ENCODE peak calls at places on chromosome 21, in seven cellular contexts. One of them, this sample, is unnamed.

GRCh38 chr21:35172231-35172630 is 123.1 kb upstream of the RUNX1 start:
- DNase-seq in naive thymus-derived CD4-positive, alpha-beta T cell: peak
- DNase-seq in H7: no peak
- DNase-seq in pancreas: no peak
- DNase-seq in AG10803: no peak
- DNase-seq in foreskin fibroblast: no peak
- DNase-seq in PC-9: no peak
- DNase-seq in this sample: no peak

GRCh38 chr21:46622226-46622625 is 13.2 kb upstream of the PRMT2 start:
- DNase-seq in naive thymus-derived CD4-positive, alpha-beta T cell: peak
- DNase-seq in H7: peak
- DNase-seq in pancreas: no peak
- DNase-seq in AG10803: no peak
- DNase-seq in foreskin fibroblast: no peak
- DNase-seq in PC-9: no peak
- DNase-seq in this sample: no peak

GRCh38 chr21:26852422-26852821 is 7.2 kb upstream of the ADAMTS1 start:
- DNase-seq in naive thymus-derived CD4-positive, alpha-beta T cell: no peak
- DNase-seq in H7: no peak
- DNase-seq in pancreas: no peak
- DNase-seq in AG10803: no peak
- DNase-seq in foreskin fibroblast: no peak
- DNase-seq in PC-9: no peak
- DNase-seq in this sample: no peak

GRCh38 chr21:41745971-41746743 is 20.7 kb downstream of the RIPK4 start:
- DNase-seq in naive thymus-derived CD4-positive, alpha-beta T cell: no peak
- DNase-seq in H7: peak
- DNase-seq in pancreas: no peak
- DNase-seq in AG10803: no peak
- DNase-seq in foreskin fibroblast: no peak
- DNase-seq in PC-9: no peak
- DNase-seq in this sample: no peak

GRCh38 chr21:39721885-39722284 is 23.1 kb upstream of the IGSF5 start:
- DNase-seq in naive thymus-derived CD4-positive, alpha-beta T cell: no peak
- DNase-seq in H7: no peak
- DNase-seq in pancreas: no peak
- DNase-seq in AG10803: no peak
- DNase-seq in foreskin fibroblast: no peak
- DNase-seq in PC-9: no peak
- DNase-seq in this sample: no peak

GRCh38 chr21:33546076-33546475 is 3.2 kb downstream of the SON start:
- DNase-seq in naive thymus-derived CD4-positive, alpha-beta T cell: no peak
- DNase-seq in H7: no peak
- DNase-seq in pancreas: no peak
- DNase-seq in AG10803: no peak
- DNase-seq in foreskin fibroblast: no peak
- DNase-seq in PC-9: no peak
- DNase-seq in this sample: no peak

GRCh38 chr21:46284077-46284644 is 1.2 kb downstream of the MCM3AP start:
- DNase-seq in naive thymus-derived CD4-positive, alpha-beta T cell: no peak
- DNase-seq in H7: peak
- DNase-seq in pancreas: no peak
- DNase-seq in AG10803: no peak
- DNase-seq in foreskin fibroblast: no peak
- DNase-seq in PC-9: no peak
- DNase-seq in this sample: peak

GRCh38 chr21:42010507-42011493 is 640 bp upstream of the ZBTB21 start:
- DNase-seq in naive thymus-derived CD4-positive, alpha-beta T cell: peak
- DNase-seq in H7: peak
- DNase-seq in pancreas: no peak
- DNase-seq in AG10803: peak
- DNase-seq in foreskin fibroblast: peak
- DNase-seq in PC-9: no peak
- DNase-seq in this sample: no peak

GRCh38 chr21:30434033-30434631 is 4.1 kb downstream of the KRTAP13-4 start:
- DNase-seq in naive thymus-derived CD4-positive, alpha-beta T cell: no peak
- DNase-seq in H7: peak
- DNase-seq in pancreas: no peak
- DNase-seq in AG10803: peak
- DNase-seq in foreskin fibroblast: peak
- DNase-seq in PC-9: no peak
- DNase-seq in this sample: no peak

GRCh38 chr21:46347203-46347550 is 23.2 kb downstream of the PCNT start:
- DNase-seq in naive thymus-derived CD4-positive, alpha-beta T cell: no peak
- DNase-seq in H7: no peak
- DNase-seq in pancreas: no peak
- DNase-seq in AG10803: no peak
- DNase-seq in foreskin fibroblast: no peak
- DNase-seq in PC-9: no peak
- DNase-seq in this sample: no peak

DNA sequence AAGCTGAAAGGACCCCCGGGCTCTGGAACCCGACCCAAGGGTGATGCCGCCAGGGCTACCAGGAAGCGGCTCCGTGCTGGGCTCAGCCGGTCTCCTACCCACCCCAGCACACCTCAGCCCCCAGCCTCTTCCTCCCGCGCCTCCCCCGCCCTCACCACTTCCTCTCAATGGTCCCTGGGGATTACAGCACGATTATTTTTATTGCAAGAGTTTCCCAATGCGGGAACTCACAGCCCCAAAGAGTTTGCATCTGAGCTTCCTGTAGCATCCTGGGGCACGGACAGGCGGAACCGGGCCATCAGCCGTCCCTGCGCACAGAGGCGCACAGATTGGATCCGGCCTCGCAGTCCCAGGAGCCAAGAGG is 8.7 kb upstream of the SLX9 start:
- DNase-seq in naive thymus-derived CD4-positive, alpha-beta T cell: no peak
- DNase-seq in H7: peak
- DNase-seq in pancreas: no peak
- DNase-seq in AG10803: peak
- DNase-seq in foreskin fibroblast: peak
- DNase-seq in PC-9: no peak
- DNase-seq in this sample: no peak
- H3K4me3 ChIP-seq in naive thymus-derived CD4-positive, alpha-beta T cell: peak
- H3K4me3 ChIP-seq in H7: peak
- H3K4me3 ChIP-seq in pancreas: no peak
- H3K4me3 ChIP-seq in AG10803: peak
- H3K4me3 ChIP-seq in foreskin fibroblast: no peak
- H3K4me3 ChIP-seq in PC-9: no peak
- H3K4me3 ChIP-seq in this sample: no peak

GRCh38 chr21:29135481-29135880 is 5.0 kb downstream of the MAP3K7CL start:
- DNase-seq in naive thymus-derived CD4-positive, alpha-beta T cell: no peak
- DNase-seq in H7: no peak
- DNase-seq in pancreas: no peak
- DNase-seq in AG10803: no peak
- DNase-seq in foreskin fibroblast: peak
- DNase-seq in PC-9: no peak
- DNase-seq in this sample: no peak

GRCh38 chr21:29133241-29133640 is 2.8 kb downstream of the MAP3K7CL start:
- DNase-seq in naive thymus-derived CD4-positive, alpha-beta T cell: no peak
- DNase-seq in H7: no peak
- DNase-seq in pancreas: no peak
- DNase-seq in AG10803: no peak
- DNase-seq in foreskin fibroblast: no peak
- DNase-seq in PC-9: no peak
- DNase-seq in this sample: no peak

GRCh38 chr21:29133796-29134195 is 3.4 kb downstream of the MAP3K7CL start:
- DNase-seq in naive thymus-derived CD4-positive, alpha-beta T cell: no peak
- DNase-seq in H7: peak
- DNase-seq in pancreas: no peak
- DNase-seq in AG10803: no peak
- DNase-seq in foreskin fibroblast: no peak
- DNase-seq in PC-9: no peak
- DNase-seq in this sample: no peak

GRCh38 chr21:29125979-29126378 is 4.5 kb upstream of the MAP3K7CL start:
- DNase-seq in naive thymus-derived CD4-positive, alpha-beta T cell: no peak
- DNase-seq in H7: no peak
- DNase-seq in pancreas: no peak
- DNase-seq in AG10803: no peak
- DNase-seq in foreskin fibroblast: no peak
- DNase-seq in PC-9: no peak
- DNase-seq in this sample: no peak

DNA sequence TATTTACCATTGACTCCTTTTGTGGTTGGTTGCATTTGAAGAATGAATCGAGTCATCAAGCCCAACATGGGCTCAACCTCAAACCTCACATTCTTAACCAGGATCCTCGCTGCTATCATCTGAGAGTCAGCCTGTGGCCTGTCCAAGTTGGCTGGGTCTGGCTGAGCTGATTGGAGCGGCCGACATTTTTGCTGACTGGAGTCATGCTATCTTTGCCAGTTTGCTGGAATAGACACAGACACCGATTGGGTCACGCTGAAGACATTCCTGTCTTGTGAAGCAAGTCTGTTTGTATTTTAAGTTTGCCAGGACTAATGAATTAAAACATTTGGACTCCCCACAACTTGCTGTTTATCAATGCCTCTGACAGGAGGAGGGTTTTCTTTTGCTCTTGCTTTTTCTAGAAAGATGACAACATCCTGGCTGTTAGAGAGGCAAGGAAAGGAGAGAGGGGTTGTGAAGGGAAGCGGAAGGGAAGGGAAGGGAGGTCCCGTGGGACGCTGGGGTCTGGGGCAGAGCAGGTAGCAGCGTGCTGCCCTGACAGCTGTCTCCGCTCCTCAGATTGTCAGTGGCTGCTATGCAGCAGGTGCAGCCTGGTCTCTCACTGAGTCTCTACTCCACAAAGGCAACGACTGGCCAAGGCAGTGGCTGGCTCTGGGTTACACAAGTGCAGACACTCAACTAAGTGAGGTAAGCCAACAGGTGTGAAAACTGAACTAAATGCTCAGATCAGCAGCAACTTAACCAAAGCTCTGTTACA is at the start of gene MAP3K7CL:
- DNase-seq in naive thymus-derived CD4-positive, alpha-beta T cell: no peak
- DNase-seq in H7: no peak
- DNase-seq in pancreas: no peak
- DNase-seq in AG10803: peak
- DNase-seq in foreskin fibroblast: peak
- DNase-seq in PC-9: peak
- DNase-seq in this sample: no peak
- H3K4me3 ChIP-seq in naive thymus-derived CD4-positive, alpha-beta T cell: no peak
- H3K4me3 ChIP-seq in H7: no peak
- H3K4me3 ChIP-seq in pancreas: no peak
- H3K4me3 ChIP-seq in AG10803: peak
- H3K4me3 ChIP-seq in foreskin fibroblast: peak
- H3K4me3 ChIP-seq in PC-9: no peak
- H3K4me3 ChIP-seq in this sample: no peak

GRCh38 chr21:36965720-36966065 is 776 bp downstream of the HLCS start:
- DNase-seq in naive thymus-derived CD4-positive, alpha-beta T cell: no peak
- DNase-seq in H7: no peak
- DNase-seq in pancreas: no peak
- DNase-seq in AG10803: no peak
- DNase-seq in foreskin fibroblast: no peak
- DNase-seq in PC-9: no peak
- DNase-seq in this sample: no peak
- H3K4me3 ChIP-seq in naive thymus-derived CD4-positive, alpha-beta T cell: peak
- H3K4me3 ChIP-seq in H7: peak
- H3K4me3 ChIP-seq in pancreas: peak
- H3K4me3 ChIP-seq in AG10803: peak
- H3K4me3 ChIP-seq in foreskin fibroblast: peak
- H3K4me3 ChIP-seq in PC-9: peak
- H3K4me3 ChIP-seq in this sample: peak

GRCh38 chr21:37461494-37461893 is 94.9 kb downstream of the DYRK1A start:
- DNase-seq in naive thymus-derived CD4-positive, alpha-beta T cell: peak
- DNase-seq in H7: no peak
- DNase-seq in pancreas: no peak
- DNase-seq in AG10803: peak
- DNase-seq in foreskin fibroblast: peak
- DNase-seq in PC-9: no peak
- DNase-seq in this sample: no peak
- H3K4me3 ChIP-seq in naive thymus-derived CD4-positive, alpha-beta T cell: no peak
- H3K4me3 ChIP-seq in H7: no peak
- H3K4me3 ChIP-seq in pancreas: no peak
- H3K4me3 ChIP-seq in AG10803: no peak
- H3K4me3 ChIP-seq in foreskin fibroblast: no peak
- H3K4me3 ChIP-seq in PC-9: no peak
- H3K4me3 ChIP-seq in this sample: no peak

DNA sequence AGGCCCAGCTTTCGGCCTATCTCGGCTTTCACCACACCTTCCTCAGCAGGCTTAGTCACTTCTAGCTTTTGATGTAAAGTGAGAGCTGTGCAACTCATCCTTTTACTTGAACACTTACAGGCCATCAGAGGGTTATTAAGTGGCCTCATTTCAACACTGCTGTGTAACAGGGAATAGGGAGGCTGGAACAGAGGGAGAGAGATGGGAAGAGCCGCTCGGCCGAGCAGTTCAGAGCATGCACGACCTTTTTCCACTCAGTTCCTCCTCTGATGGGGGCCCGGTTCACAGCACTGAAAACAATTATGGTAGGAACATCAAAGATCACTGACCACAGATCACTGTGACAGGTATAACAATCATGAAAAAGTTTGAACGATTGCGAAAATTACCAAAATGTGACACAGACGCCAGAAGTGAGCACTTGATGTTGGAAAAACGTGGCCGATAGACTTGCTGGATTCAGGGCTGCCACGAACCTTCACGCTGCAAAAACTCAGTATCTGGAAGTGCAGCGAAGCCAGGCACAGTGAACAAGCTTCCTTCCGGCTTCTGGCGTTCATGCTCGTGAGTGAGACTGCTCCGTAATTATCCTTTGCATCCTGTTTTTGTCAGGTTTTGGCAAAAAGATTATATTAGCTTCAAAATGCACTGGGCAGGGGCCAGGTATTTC is 28.6 kb downstream of the AGPAT3 start:
- DNase-seq in naive thymus-derived CD4-positive, alpha-beta T cell: peak
- DNase-seq in H7: no peak
- DNase-seq in pancreas: no peak
- DNase-seq in AG10803: no peak
- DNase-seq in foreskin fibroblast: peak
- DNase-seq in PC-9: no peak
- DNase-seq in this sample: no peak
- H3K4me3 ChIP-seq in naive thymus-derived CD4-positive, alpha-beta T cell: peak
- H3K4me3 ChIP-seq in H7: no peak
- H3K4me3 ChIP-seq in pancreas: no peak
- H3K4me3 ChIP-seq in AG10803: no peak
- H3K4me3 ChIP-seq in foreskin fibroblast: no peak
- H3K4me3 ChIP-seq in PC-9: no peak
- H3K4me3 ChIP-seq in this sample: no peak

This sample was measured in LNCaP clone FGC.